ENCODE peak calls at places on chromosomes 12 and 14, in four cellular contexts. One of them, this sample, is unnamed.

GRCh38 chr12:67671419-67671818 is 22.9 kb downstream of the DYRK2 start:
- DNase-seq in stimulated activated CD4-positive, alpha-beta T cell treated with anti-CD3 and anti-CD28 coated beads, Interleukin-12 subunit alpha, Interleukin-12 subunit beta, amount 100 ng/mL, for 4 hours: no peak
- DNase-seq in DMS79 treated with DMSO at 0.1 percent for 48 hours: no peak
- DNase-seq in GM19239: no peak
- DNase-seq in this sample: no peak

GRCh38 chr14:102866982-102867761 is 55.3 kb upstream of the AMN start:
- DNase-seq in stimulated activated CD4-positive, alpha-beta T cell treated with anti-CD3 and anti-CD28 coated beads, Interleukin-12 subunit alpha, Interleukin-12 subunit beta, amount 100 ng/mL, for 4 hours: no peak
- DNase-seq in GM19239: no peak
- DNase-seq in DMS79 treated with DMSO at 0.1 percent for 48 hours: peak
- DNase-seq in this sample: no peak

GRCh38 chr14:105527381-105528196 is 1.2 kb downstream of the TMEM121 start:
- DNase-seq in GM19239: no peak
- DNase-seq in DMS79 treated with DMSO at 0.1 percent for 48 hours: no peak
- DNase-seq in stimulated activated CD4-positive, alpha-beta T cell treated with anti-CD3 and anti-CD28 coated beads, Interleukin-12 subunit alpha, Interleukin-12 subunit beta, amount 100 ng/mL, for 4 hours: no peak
- DNase-seq in this sample: no peak

GRCh38 chr12:112148031-112148513 is 22.7 kb downstream of the TRAFD1 start:
- DNase-seq in DMS79 treated with DMSO at 0.1 percent for 48 hours: no peak
- DNase-seq in stimulated activated CD4-positive, alpha-beta T cell treated with anti-CD3 and anti-CD28 coated beads, Interleukin-12 subunit alpha, Interleukin-12 subunit beta, amount 100 ng/mL, for 4 hours: no peak
- DNase-seq in GM19239: no peak
- DNase-seq in this sample: no peak

GRCh38 chr12:10392394-10392930 is 2.6 kb upstream of the KLRK1 start:
- DNase-seq in DMS79 treated with DMSO at 0.1 percent for 48 hours: peak
- DNase-seq in GM19239: peak
- DNase-seq in stimulated activated CD4-positive, alpha-beta T cell treated with anti-CD3 and anti-CD28 coated beads, Interleukin-12 subunit alpha, Interleukin-12 subunit beta, amount 100 ng/mL, for 4 hours: no peak
- DNase-seq in this sample: peak

GRCh38 chr14:53355581-53356112 is 202.5 kb upstream of the DDHD1 start:
- DNase-seq in stimulated activated CD4-positive, alpha-beta T cell treated with anti-CD3 and anti-CD28 coated beads, Interleukin-12 subunit alpha, Interleukin-12 subunit beta, amount 100 ng/mL, for 4 hours: no peak
- DNase-seq in GM19239: no peak
- DNase-seq in DMS79 treated with DMSO at 0.1 percent for 48 hours: peak
- DNase-seq in this sample: no peak

GRCh38 chr14:56899829-56900228 is 89.5 kb upstream of the OTX2 start:
- DNase-seq in DMS79 treated with DMSO at 0.1 percent for 48 hours: no peak
- DNase-seq in stimulated activated CD4-positive, alpha-beta T cell treated with anti-CD3 and anti-CD28 coated beads, Interleukin-12 subunit alpha, Interleukin-12 subunit beta, amount 100 ng/mL, for 4 hours: no peak
- DNase-seq in GM19239: no peak
- DNase-seq in this sample: no peak

GRCh38 chr12:98544741-98545140 is 29.4 kb downstream of the TMPO start:
- DNase-seq in GM19239: no peak
- DNase-seq in DMS79 treated with DMSO at 0.1 percent for 48 hours: no peak
- DNase-seq in stimulated activated CD4-positive, alpha-beta T cell treated with anti-CD3 and anti-CD28 coated beads, Interleukin-12 subunit alpha, Interleukin-12 subunit beta, amount 100 ng/mL, for 4 hours: no peak
- DNase-seq in this sample: no peak

GRCh38 chr12:95966287-95966870 is 23.2 kb downstream of the AMDHD1 start:
- DNase-seq in DMS79 treated with DMSO at 0.1 percent for 48 hours: no peak
- DNase-seq in GM19239: no peak
- DNase-seq in stimulated activated CD4-positive, alpha-beta T cell treated with anti-CD3 and anti-CD28 coated beads, Interleukin-12 subunit alpha, Interleukin-12 subunit beta, amount 100 ng/mL, for 4 hours: no peak
- DNase-seq in this sample: no peak

GRCh38 chr12:93229494-93230310 is 148.0 kb upstream of the NUDT4 start:
- DNase-seq in stimulated activated CD4-positive, alpha-beta T cell treated with anti-CD3 and anti-CD28 coated beads, Interleukin-12 subunit alpha, Interleukin-12 subunit beta, amount 100 ng/mL, for 4 hours: no peak
- DNase-seq in DMS79 treated with DMSO at 0.1 percent for 48 hours: no peak
- DNase-seq in GM19239: no peak
- DNase-seq in this sample: no peak

GRCh38 chr12:92185052-92185451 is 39.4 kb upstream of the BTG1 start:
- DNase-seq in DMS79 treated with DMSO at 0.1 percent for 48 hours: no peak
- DNase-seq in GM19239: no peak
- DNase-seq in stimulated activated CD4-positive, alpha-beta T cell treated with anti-CD3 and anti-CD28 coated beads, Interleukin-12 subunit alpha, Interleukin-12 subunit beta, amount 100 ng/mL, for 4 hours: no peak
- DNase-seq in this sample: no peak

GRCh38 chr12:122823429-122823828 is 11.8 kb upstream of the HIP1R start:
- DNase-seq in stimulated activated CD4-positive, alpha-beta T cell treated with anti-CD3 and anti-CD28 coated beads, Interleukin-12 subunit alpha, Interleukin-12 subunit beta, amount 100 ng/mL, for 4 hours: no peak
- DNase-seq in DMS79 treated with DMSO at 0.1 percent for 48 hours: no peak
- DNase-seq in GM19239: no peak
- DNase-seq in this sample: no peak

GRCh38 chr12:9843416-9843815 is 16.1 kb downstream of the KLRF1 start:
- DNase-seq in DMS79 treated with DMSO at 0.1 percent for 48 hours: no peak
- DNase-seq in stimulated activated CD4-positive, alpha-beta T cell treated with anti-CD3 and anti-CD28 coated beads, Interleukin-12 subunit alpha, Interleukin-12 subunit beta, amount 100 ng/mL, for 4 hours: no peak
- DNase-seq in GM19239: no peak
- DNase-seq in this sample: no peak

GRCh38 chr14:35534884-35535793 is 1.2 kb downstream of the INSM2 start:
- DNase-seq in stimulated activated CD4-positive, alpha-beta T cell treated with anti-CD3 and anti-CD28 coated beads, Interleukin-12 subunit alpha, Interleukin-12 subunit beta, amount 100 ng/mL, for 4 hours: peak
- DNase-seq in DMS79 treated with DMSO at 0.1 percent for 48 hours: peak
- DNase-seq in GM19239: peak
- DNase-seq in this sample: no peak

GRCh38 chr12:18391136-18391535 is 129.8 kb downstream of the PIK3C2G start:
- DNase-seq in stimulated activated CD4-positive, alpha-beta T cell treated with anti-CD3 and anti-CD28 coated beads, Interleukin-12 subunit alpha, Interleukin-12 subunit beta, amount 100 ng/mL, for 4 hours: no peak
- DNase-seq in DMS79 treated with DMSO at 0.1 percent for 48 hours: no peak
- DNase-seq in GM19239: no peak
- DNase-seq in this sample: no peak

GRCh38 chr12:118188690-118189371 is 52.9 kb downstream of the PEBP1 start:
- DNase-seq in stimulated activated CD4-positive, alpha-beta T cell treated with anti-CD3 and anti-CD28 coated beads, Interleukin-12 subunit alpha, Interleukin-12 subunit beta, amount 100 ng/mL, for 4 hours: no peak
- DNase-seq in GM19239: no peak
- DNase-seq in DMS79 treated with DMSO at 0.1 percent for 48 hours: no peak
- DNase-seq in this sample: no peak

GRCh38 chr14:29016050-29016900 is 249.7 kb downstream of the FOXG1 start:
- DNase-seq in DMS79 treated with DMSO at 0.1 percent for 48 hours: no peak
- DNase-seq in GM19239: peak
- DNase-seq in stimulated activated CD4-positive, alpha-beta T cell treated with anti-CD3 and anti-CD28 coated beads, Interleukin-12 subunit alpha, Interleukin-12 subunit beta, amount 100 ng/mL, for 4 hours: no peak
- DNase-seq in this sample: no peak

GRCh38 chr14:90556050-90556477 is 159.2 kb downstream of the CALM1 start:
- DNase-seq in stimulated activated CD4-positive, alpha-beta T cell treated with anti-CD3 and anti-CD28 coated beads, Interleukin-12 subunit alpha, Interleukin-12 subunit beta, amount 100 ng/mL, for 4 hours: no peak
- DNase-seq in DMS79 treated with DMSO at 0.1 percent for 48 hours: no peak
- DNase-seq in GM19239: no peak
- DNase-seq in this sample: no peak

GRCh38 chr12:32027684-32028355 is 68.6 kb downstream of the RESF1 start:
- DNase-seq in DMS79 treated with DMSO at 0.1 percent for 48 hours: no peak
- DNase-seq in GM19239: no peak
- DNase-seq in stimulated activated CD4-positive, alpha-beta T cell treated with anti-CD3 and anti-CD28 coated beads, Interleukin-12 subunit alpha, Interleukin-12 subunit beta, amount 100 ng/mL, for 4 hours: no peak
- DNase-seq in this sample: no peak

GRCh38 chr14:21913759-21914158 is 240.1 kb upstream of the OR4E1 start:
- DNase-seq in stimulated activated CD4-positive, alpha-beta T cell treated with anti-CD3 and anti-CD28 coated beads, Interleukin-12 subunit alpha, Interleukin-12 subunit beta, amount 100 ng/mL, for 4 hours: peak
- DNase-seq in GM19239: peak
- DNase-seq in DMS79 treated with DMSO at 0.1 percent for 48 hours: no peak
- DNase-seq in this sample: peak

GRCh38 chr14:106605548-106606448 is 1079.4 kb downstream of the TMEM121 start:
- DNase-seq in DMS79 treated with DMSO at 0.1 percent for 48 hours: no peak
- DNase-seq in GM19239: peak
- DNase-seq in stimulated activated CD4-positive, alpha-beta T cell treated with anti-CD3 and anti-CD28 coated beads, Interleukin-12 subunit alpha, Interleukin-12 subunit beta, amount 100 ng/mL, for 4 hours: peak
- DNase-seq in this sample: no peak

GRCh38 chr14:99324291-99324690 is 52.3 kb upstream of the BCL11B start:
- DNase-seq in DMS79 treated with DMSO at 0.1 percent for 48 hours: no peak
- DNase-seq in stimulated activated CD4-positive, alpha-beta T cell treated with anti-CD3 and anti-CD28 coated beads, Interleukin-12 subunit alpha, Interleukin-12 subunit beta, amount 100 ng/mL, for 4 hours: no peak
- DNase-seq in GM19239: no peak
- DNase-seq in this sample: no peak

GRCh38 chr12:9634177-9634803 is 26.6 kb upstream of the KLRB1 start:
- DNase-seq in DMS79 treated with DMSO at 0.1 percent for 48 hours: peak
- DNase-seq in GM19239: peak
- DNase-seq in stimulated activated CD4-positive, alpha-beta T cell treated with anti-CD3 and anti-CD28 coated beads, Interleukin-12 subunit alpha, Interleukin-12 subunit beta, amount 100 ng/mL, for 4 hours: peak
- DNase-seq in this sample: peak

GRCh38 chr12:92649511-92650227 is 53.1 kb upstream of the PLEKHG7 start:
- DNase-seq in GM19239: peak
- DNase-seq in DMS79 treated with DMSO at 0.1 percent for 48 hours: peak
- DNase-seq in stimulated activated CD4-positive, alpha-beta T cell treated with anti-CD3 and anti-CD28 coated beads, Interleukin-12 subunit alpha, Interleukin-12 subunit beta, amount 100 ng/mL, for 4 hours: peak
- DNase-seq in this sample: peak

GRCh38 chr14:61493239-61493638 is 171.9 kb downstream of the PRKCH start:
- DNase-seq in DMS79 treated with DMSO at 0.1 percent for 48 hours: no peak
- DNase-seq in GM19239: no peak
- DNase-seq in stimulated activated CD4-positive, alpha-beta T cell treated with anti-CD3 and anti-CD28 coated beads, Interleukin-12 subunit alpha, Interleukin-12 subunit beta, amount 100 ng/mL, for 4 hours: no peak
- DNase-seq in this sample: no peak

GRCh38 chr12:118107026-118107425 is 3.2 kb upstream of the VSIG10 start:
- DNase-seq in stimulated activated CD4-positive, alpha-beta T cell treated with anti-CD3 and anti-CD28 coated beads, Interleukin-12 subunit alpha, Interleukin-12 subunit beta, amount 100 ng/mL, for 4 hours: no peak
- DNase-seq in GM19239: no peak
- DNase-seq in DMS79 treated with DMSO at 0.1 percent for 48 hours: no peak
- DNase-seq in this sample: no peak

GRCh38 chr12:6084261-6084968 is 40.1 kb downstream of the VWF start:
- DNase-seq in GM19239: no peak
- DNase-seq in stimulated activated CD4-positive, alpha-beta T cell treated with anti-CD3 and anti-CD28 coated beads, Interleukin-12 subunit alpha, Interleukin-12 subunit beta, amount 100 ng/mL, for 4 hours: no peak
- DNase-seq in DMS79 treated with DMSO at 0.1 percent for 48 hours: peak
- DNase-seq in this sample: no peak

GRCh38 chr14:68695326-68695768 is 97.5 kb downstream of the ZFP36L1 start:
- DNase-seq in GM19239: peak
- DNase-seq in DMS79 treated with DMSO at 0.1 percent for 48 hours: no peak
- DNase-seq in stimulated activated CD4-positive, alpha-beta T cell treated with anti-CD3 and anti-CD28 coated beads, Interleukin-12 subunit alpha, Interleukin-12 subunit beta, amount 100 ng/mL, for 4 hours: no peak
- DNase-seq in this sample: no peak